ENCODE peak calls at places on chromosomes 11 and 22, in eight cellular contexts. U is ovary; V is GM06990; O is COR-L47; L is astrocyte of the spinal cord; D is lung; N is activated T-cell treated with anti-CD3 and anti-CD28 coated beads for 24 hours; A is CD8-positive, alpha-beta T cell. S is an unnamed sample.

GRCh38 chr11:22728600-22729394 is 62.4 kb downstream of the GAS2 start:
- DNase-seq in U (no peak), V (no peak), O (no peak), L (no peak), D (no peak), N (no peak), A (no peak), S (no peak)

GRCh38 chr11:71930556-71931244 is 1.9 kb downstream of the RNF121 start:
- DNase-seq in U (no peak), V (no peak), O (no peak), L (no peak), D (no peak), N (no peak), A (no peak), S (no peak)

GRCh38 chr11:113705871-113706654 is at the start of gene TMPRSS5:
- DNase-seq in U (no peak), V (no peak), O (no peak), L (no peak), D (no peak), N (no peak), A (no peak), S (no peak)

GRCh38 chr11:72195518-72195917 is 3.6 kb downstream of the FOLR1 start:
- DNase-seq in U (no peak), V (no peak), O (no peak), L (no peak), D (no peak), N (no peak), A (no peak), S (no peak)

GRCh38 chr11:72078477-72078876 is 1.9 kb downstream of the NUMA1 start:
- DNase-seq in U (no peak), V (no peak), O (no peak), L (no peak), D (no peak), N (no peak), A (no peak), S (no peak)

GRCh38 chr22:43554694-43555365 is 143.0 kb downstream of the MPPED1 start:
- DNase-seq in U (no peak), V (no peak), O (no peak), L (no peak), D (no peak), N (no peak), A (no peak), S (no peak)

GRCh38 chr11:78647986-78648875 is 73.6 kb upstream of the NARS2 start:
- DNase-seq in U (no peak), V (no peak), O (peak), L (no peak), D (peak), N (no peak), A (no peak), S (no peak)

GRCh38 chr11:63939351-63939920 is 634 bp downstream of the NAA40 start:
- DNase-seq in U (no peak), V (peak), O (no peak), L (no peak), D (no peak), N (no peak), A (no peak), S (no peak)

GRCh38 chr11:102546923-102547471 is 16.4 kb upstream of the MMP7 start:
- DNase-seq in U (no peak), V (peak), O (no peak), L (no peak), D (no peak), N (no peak), A (no peak), S (peak)